ENCODE peak calls at places on chromosomes 11 and 22, in four cellular contexts. U, R, C and M are unnamed samples.

GRCh38 chr22:46582281-46582811 is 37.8 kb upstream of the GRAMD4 start:
- DNase-seq in U (no peak), R (no peak), C (no peak), M (no peak)

GRCh38 chr22:42805998-42806481 is 51.0 kb downstream of the ARFGAP3 start:
- DNase-seq in U (no peak), R (no peak), C (no peak), M (no peak)

GRCh38 chr11:122036022-122036421 is 80.0 kb downstream of the BLID start:
- DNase-seq in U (peak; percentile 91), R (no peak), C (no peak), M (no peak)

GRCh38 chr11:72224587-72225410 is at the start of gene INPPL1:
- DNase-seq in U (peak; percentile 80), R (peak; percentile 43), C (peak; percentile 70), M (peak; percentile 76)

GRCh38 chr11:95148938-95149337 is 59.3 kb downstream of the ENDOD1 start:
- DNase-seq in U (no peak), R (no peak), C (no peak), M (no peak)

GRCh38 chr22:44211946-44212930 is 31.5 kb downstream of the PARVG start:
- DNase-seq in U (peak; percentile 64), R (no peak), C (no peak), M (peak; percentile 26)

GRCh38 chr11:93773045-93773477 is 11.0 kb upstream of the MED17 start:
- DNase-seq in U (no peak), R (no peak), C (peak; percentile 53), M (peak; percentile 88)

GRCh38 chr11:122195790-122196189 is 79.8 kb upstream of the BLID start:
- DNase-seq in U (no peak), R (no peak), C (no peak), M (no peak)

GRCh38 chr11:24348908-24349307 is 147.9 kb upstream of the LUZP2 start:
- DNase-seq in U (no peak), R (no peak), C (no peak), M (no peak)

GRCh38 chr22:44133901-44134511 is 46.7 kb upstream of the PARVG start:
- DNase-seq in U (no peak), R (no peak), C (no peak), M (no peak)

GRCh38 chr11:70098936-70099335 is 20.8 kb downstream of the ANO1 start:
- DNase-seq in U (no peak), R (no peak), C (no peak), M (no peak)

GRCh38 chr11:114377612-114378267 is 22.6 kb downstream of the C11orf71 start:
- DNase-seq in U (peak; percentile 79), R (peak; percentile 86), C (peak; percentile 61), M (no peak)

GRCh38 chr11:19071255-19071654 is 10.7 kb upstream of the MRGPRX2 start:
- DNase-seq in U (peak; percentile 94), R (peak; percentile 87), C (peak; percentile 90), M (peak; percentile 88)

GRCh38 chr11:88288560-88288959 is 49.0 kb downstream of the CTSC start:
- DNase-seq in U (no peak), R (peak; percentile 71), C (no peak), M (no peak)

DNA sequence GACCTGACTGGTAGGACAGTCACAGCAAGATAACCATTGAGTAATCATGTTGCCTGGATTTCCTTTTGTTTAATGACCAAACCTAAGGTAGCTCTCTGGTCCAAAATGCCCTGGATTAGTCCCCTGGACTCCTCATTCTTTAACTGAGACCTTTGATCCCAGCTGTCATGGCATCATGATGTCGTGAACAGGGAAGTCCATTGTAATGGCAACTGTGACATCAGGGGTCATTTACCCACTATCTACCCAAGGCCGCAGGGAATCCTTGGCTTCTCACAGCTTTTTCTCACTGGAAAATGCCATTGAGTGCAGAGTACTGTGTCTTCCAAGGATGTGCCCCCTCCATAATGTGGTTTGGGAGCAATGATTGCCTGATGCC is 29.1 kb upstream of the IGLL5 start:
- DNase-seq in U (no peak), R (no peak), C (no peak), M (no peak)
- H3K9ac ChIP-seq in U (no peak overlapping the region), R (no peak overlapping the region), C (no peak overlapping the region), M (no peak overlapping the region)

GRCh38 chr11:118918128-118918685 is 7.5 kb downstream of the BCL9L start:
- DNase-seq in U (peak; percentile 88), R (peak; percentile 92), C (peak; percentile 98), M (peak; percentile 95)

GRCh38 chr11:118915396-118915795 is 10.3 kb downstream of the BCL9L start:
- DNase-seq in U (no peak), R (no peak), C (no peak), M (peak; percentile 38)

GRCh38 chr11:118915941-118916841 is 9.5 kb downstream of the BCL9L start:
- DNase-seq in U (no peak), R (no peak), C (no peak), M (no peak)

GRCh38 chr11:118917488-118918127 is 8.1 kb downstream of the BCL9L start:
- DNase-seq in U (peak; percentile 96), R (peak; percentile 52), C (peak; percentile 48), M (peak; percentile 79)

GRCh38 chr11:118916842-118917388 is 8.8 kb downstream of the BCL9L start:
- DNase-seq in U (peak; percentile 84), R (peak; percentile 94), C (peak; percentile 99), M (peak; percentile 96)
- H3K4me3 ChIP-seq in U (peak overlapping the region; percentile 72), R (peak overlapping the region; percentile 45), C (no peak overlapping the region), M (peak overlapping the region; percentile 77)

GRCh38 chr11:76849376-76849775 is 11.3 kb upstream of the ACER3 start:
- DNase-seq in U (no peak), R (no peak), C (no peak), M (no peak)
- H3K9ac ChIP-seq in U (no peak overlapping the region), R (no peak overlapping the region), C (no peak overlapping the region), M (no peak overlapping the region)

GRCh38 chr11:45885274-45885920 is at the start of gene MAPK8IP1:
- DNase-seq in U (peak; percentile 74), R (peak; percentile 41), C (peak; percentile 72), M (peak; percentile 91)
- H3K4me3 ChIP-seq in U (peak within 1 kb of the TSS; percentile 70), R (peak within 1 kb of the TSS; percentile 63), C (peak within 1 kb of the TSS; percentile 47), M (peak within 1 kb of the TSS; percentile 68)

GRCh38 chr11:27514076-27514475 is 7.5 kb upstream of the LIN7C start:
- DNase-seq in U (no peak), R (no peak), C (no peak), M (no peak)
- H3K9ac ChIP-seq in U (no peak overlapping the region), R (no peak overlapping the region), C (no peak overlapping the region), M (no peak overlapping the region)

GRCh38 chr11:61149624-61150615 is 11.3 kb downstream of the VPS37C start:
- DNase-seq in U (no peak), R (peak; percentile 54), C (peak; percentile 61), M (peak; percentile 72)
- H3K4me3 ChIP-seq in U (no peak overlapping the region), R (no peak overlapping the region), C (no peak overlapping the region), M (no peak overlapping the region)

GRCh38 chr11:125073616-125074483 is 10.7 kb downstream of the SLC37A2 start:
- DNase-seq in U (no peak), R (no peak), C (no peak), M (peak; percentile 58)

GRCh38 chr11:125074511-125075241 is 11.6 kb downstream of the SLC37A2 start:
- DNase-seq in U (no peak), R (no peak), C (peak; percentile 71), M (no peak)

GRCh38 chr11:125075900-125076317 is 12.8 kb downstream of the SLC37A2 start:
- DNase-seq in U (no peak), R (peak; percentile 35), C (no peak), M (peak; percentile 51)

GRCh38 chr11:125076378-125076945 is 13.4 kb downstream of the SLC37A2 start:
- DNase-seq in U (no peak), R (no peak), C (no peak), M (no peak)

GRCh38 chr11:125075242-125075625 is 12.1 kb downstream of the SLC37A2 start:
- DNase-seq in U (no peak), R (no peak), C (no peak), M (no peak)
- H3K9ac ChIP-seq in U (peak overlapping the region; percentile 50), R (no peak overlapping the region), C (no peak overlapping the region), M (no peak overlapping the region)

GRCh38 chr11:1574256-1575242 is 2.5 kb upstream of the DUSP8 start:
- DNase-seq in U (peak; percentile 80), R (peak; percentile 59), C (no peak), M (peak; percentile 86)
- H3K4me3 ChIP-seq in U (no peak overlapping the region), R (peak overlapping the region; percentile 67), C (no peak overlapping the region), M (peak overlapping the region; percentile 72)

DNA sequence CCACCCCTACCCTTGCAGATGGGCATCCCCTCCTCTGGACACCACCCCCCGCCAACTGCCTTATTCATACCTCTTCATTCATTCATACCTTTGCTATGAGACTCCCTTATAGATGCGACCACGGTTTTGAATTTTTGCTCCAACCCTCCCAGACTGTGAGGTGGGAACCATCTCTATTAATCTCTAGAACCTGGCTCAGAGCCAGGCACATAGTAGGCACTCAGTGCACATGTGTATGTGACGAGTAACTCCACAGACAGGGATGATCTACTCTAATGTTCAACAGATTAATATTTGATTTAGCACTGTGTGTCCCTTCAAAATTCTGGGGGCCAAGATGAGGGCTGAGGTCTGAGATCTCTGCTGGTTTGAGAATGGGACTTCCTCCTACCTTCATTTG is 220.4 kb downstream of the ST3GAL4 start:
- DNase-seq in U (no peak), R (no peak), C (no peak), M (no peak)
- H3K9ac ChIP-seq in U (no peak overlapping the region), R (no peak overlapping the region), C (no peak overlapping the region), M (no peak overlapping the region)

GRCh38 chr22:37107779-37108621 is 1.5 kb downstream of the TMPRSS6 start:
- DNase-seq in U (no peak), R (no peak), C (no peak), M (no peak)
- H3K4me3 ChIP-seq in U (no peak overlapping the region), R (no peak overlapping the region), C (no peak overlapping the region), M (no peak overlapping the region)